ENCODE peak calls at places on chromosomes 1 and 21, in four cellular contexts. T, G, R and O are unnamed samples.

GRCh38 chr1:87318056-87318650 is 10.5 kb upstream of the LMO4 start:
- DNase-seq in T (no peak), R (no peak), G (no peak), O (no peak)

GRCh38 chr1:41072051-41072450 is 50.5 kb upstream of the SLFNL1 start:
- DNase-seq in T (no peak), R (no peak), G (no peak), O (no peak)

GRCh38 chr1:52424238-52424637 is 19.8 kb downstream of the PRPF38A start:
- DNase-seq in R (no peak), G (no peak), T (no peak), O (no peak)

GRCh38 chr1:119326251-119326650 is 42.3 kb upstream of the HAO2 start:
- DNase-seq in R (no peak), G (no peak), T (no peak), O (no peak)

GRCh38 chr1:71252900-71253299 is 172.1 kb upstream of the ZRANB2 start:
- DNase-seq in G (no peak), R (no peak), T (no peak), O (no peak)

GRCh38 chr21:37450385-37451044 is 83.9 kb downstream of the DYRK1A start:
- DNase-seq in T (no peak), R (no peak), G (no peak), O (no peak)

GRCh38 chr21:37206531-37206930 is 60.6 kb downstream of the VPS26C start:
- DNase-seq in T (no peak), G (no peak), R (no peak), O (no peak)

GRCh38 chr1:212221801-212222200 is 63.4 kb upstream of the PPP2R5A start:
- DNase-seq in R (no peak), T (no peak), G (no peak), O (no peak)

GRCh38 chr1:234476172-234476571 is 2.8 kb downstream of the TARBP1 start:
- DNase-seq in R (no peak), T (no peak), G (no peak), O (no peak)

GRCh38 chr21:31282095-31282709 is 61.9 kb downstream of the TIAM1 start:
- DNase-seq in R (no peak), G (no peak), T (peak; percentile 17), O (peak; percentile 61)

GRCh38 chr21:33302796-33303195 is 22.0 kb upstream of the IFNAR1 start:
- DNase-seq in G (peak; percentile 34), T (no peak), R (no peak), O (no peak)

GRCh38 chr1:39189592-39190041 is 14.9 kb upstream of the MACF1 start:
- DNase-seq in R (no peak), G (no peak), T (no peak), O (no peak)

GRCh38 chr1:47885062-47885461 is 112.1 kb downstream of the TRABD2B start:
- DNase-seq in T (no peak), G (no peak), R (no peak), O (no peak)

GRCh38 chr1:228058172-228058980 is 24.1 kb upstream of the ARF1 start:
- DNase-seq in G (peak; percentile 31), R (no peak), T (no peak), O (no peak)

GRCh38 chr1:222306011-222306410 is 241.9 kb downstream of the HHIPL2 start:
- DNase-seq in R (no peak), T (no peak), G (no peak), O (no peak)

GRCh38 chr1:37998913-37999433 is 6.3 kb downstream of the FHL3 start:
- DNase-seq in R (no peak), T (no peak), G (peak; percentile 56), O (no peak)

GRCh38 chr21:38277501-38278111 is 20.8 kb downstream of the KCNJ15 start:
- DNase-seq in R (no peak), T (peak; percentile 86), G (no peak), O (peak; percentile 99)

GRCh38 chr1:208432346-208432745 is 188.2 kb upstream of the PLXNA2 start:
- DNase-seq in R (no peak), G (no peak), T (no peak), O (no peak)

GRCh38 chr21:45405819-45406762 is 1.1 kb downstream of the COL18A1 start:
- DNase-seq in T (peak; percentile 54), R (no peak), G (peak; percentile 67), O (peak; percentile 70)

GRCh38 chr1:247386695-247387094 is 29.3 kb upstream of the NLRP3 start:
- DNase-seq in T (no peak), G (no peak), R (no peak), O (peak; percentile 16)

GRCh38 chr21:38806153-38806941 is 618 bp downstream of the ETS2 start:
- DNase-seq in T (no peak), R (peak; percentile 49), G (peak; percentile 74), O (no peak)

GRCh38 chr1:170296642-170297041 is 150.9 kb downstream of the NTMT2 start:
- DNase-seq in G (no peak), R (no peak), T (no peak), O (no peak)

GRCh38 chr1:8529901-8530300 is 212.0 kb downstream of the SLC45A1 start:
- DNase-seq in R (no peak), G (no peak), T (no peak), O (no peak)
- H3K4me3 ChIP-seq in R (no peak overlapping the region), G (no peak overlapping the region), T (no peak overlapping the region), O (no peak overlapping the region)

DNA sequence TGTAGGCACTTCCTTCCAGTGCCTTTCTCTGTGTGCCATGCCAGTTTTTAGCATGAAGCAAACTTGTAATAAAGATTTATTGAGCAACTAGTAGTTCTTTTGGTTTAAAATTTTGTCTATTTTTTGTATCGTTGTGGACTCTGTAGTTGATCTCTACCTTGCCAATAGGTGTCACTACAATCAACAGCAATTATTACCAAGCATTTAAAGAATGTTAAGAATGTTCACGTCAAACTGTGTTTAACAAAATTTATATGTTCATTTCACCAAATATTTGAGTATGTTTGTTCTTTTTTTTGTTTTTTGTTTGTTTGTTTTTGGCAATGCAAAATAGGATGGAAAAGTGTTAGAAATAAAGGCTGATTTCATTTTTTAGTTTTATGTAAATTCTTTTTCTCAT is 208.1 kb downstream of the PATJ start:
- DNase-seq in T (no peak), G (no peak), R (no peak), O (no peak)
- TF ChIP-seq CTCF in T (peak; percentile 27), G (no peak), R (no peak), O (peak; percentile 48)

GRCh38 chr1:16292739-16293138 is 55.8 kb upstream of the CPLANE2 start:
- DNase-seq in T (no peak), R (no peak), G (no peak), O (no peak)
- H3K4me3 ChIP-seq in T (no peak overlapping the region), R (no peak overlapping the region), G (no peak overlapping the region), O (no peak overlapping the region)

GRCh38 chr1:14095001-14095400 is 395.0 kb downstream of the PRDM2 start:
- DNase-seq in G (no peak), R (no peak), T (no peak), O (no peak)
- TF ChIP-seq CTCF in G (peak; percentile 41), R (no peak), T (peak; percentile 20), O (peak; percentile 39)

GRCh38 chr1:198671136-198671535 is 32.3 kb downstream of the PTPRC start:
- DNase-seq in G (no peak), R (no peak), T (no peak), O (no peak)

GRCh38 chr1:198672124-198672523 is 33.3 kb downstream of the PTPRC start:
- DNase-seq in R (no peak), G (no peak), T (no peak), O (no peak)

GRCh38 chr1:198677027-198677426 is 38.2 kb downstream of the PTPRC start:
- DNase-seq in T (no peak), G (no peak), R (no peak), O (no peak)

GRCh38 chr1:198676253-198676652 is 37.4 kb downstream of the PTPRC start:
- DNase-seq in T (no peak), R (no peak), G (no peak), O (no peak)

GRCh38 chr1:198674009-198674408 is 35.2 kb downstream of the PTPRC start:
- DNase-seq in T (no peak), R (no peak), G (no peak), O (no peak)
- H3K4me3 ChIP-seq in T (no peak overlapping the region), R (no peak overlapping the region), G (no peak overlapping the region), O (no peak overlapping the region)

GRCh38 chr1:57232500-57232899 is 191.4 kb downstream of the DAB1 start:
- DNase-seq in T (no peak), G (no peak), R (no peak), O (no peak)
- TF ChIP-seq CTCF in T (no peak), G (no peak), R (no peak), O (no peak)

GRCh38 chr21:42532466-42533181 is 19.0 kb downstream of the SLC37A1 start:
- DNase-seq in G (peak; percentile 93), R (no peak), T (peak; percentile 98), O (no peak)
- H3K4me3 ChIP-seq in G (no peak overlapping the region), R (no peak overlapping the region), T (no peak overlapping the region), O (no peak overlapping the region)

DNA sequence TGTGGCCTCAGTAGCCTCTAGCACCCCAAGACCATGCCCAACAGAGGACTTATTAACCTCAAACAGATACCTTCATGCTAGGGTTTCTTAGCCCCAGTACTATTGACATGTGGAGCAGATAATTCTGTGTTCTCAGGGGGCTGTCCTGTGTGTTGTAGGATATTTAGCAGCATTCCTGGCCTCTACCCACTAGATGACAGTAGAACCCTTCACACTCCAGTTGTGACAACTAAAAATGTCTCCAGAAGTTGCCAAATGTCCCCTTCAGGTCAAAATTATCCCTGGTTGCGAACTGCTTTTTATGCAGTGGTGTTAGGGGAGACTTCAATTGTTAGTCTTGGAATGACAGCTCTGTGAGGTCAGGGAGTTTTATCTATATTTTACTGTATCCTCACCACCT is 8.1 kb downstream of the KAZN start:
- DNase-seq in G (no peak), R (no peak), T (no peak), O (no peak)
- TF ChIP-seq CTCF in G (no peak), R (no peak), T (no peak), O (peak; percentile 39)

GRCh38 chr1:61079276-61079897 is 3.0 kb upstream of the NFIA start:
- DNase-seq in T (no peak), G (no peak), R (no peak), O (no peak)
- H3K4me3 ChIP-seq in T (peak overlapping the region; percentile 78), G (peak overlapping the region; percentile 88), R (no peak overlapping the region), O (no peak overlapping the region)

GRCh38 chr21:26565105-26565504 is 8.0 kb downstream of the CYYR1 start:
- DNase-seq in T (no peak), G (no peak), R (no peak), O (no peak)

GRCh38 chr21:26565546-26565945 is 7.5 kb downstream of the CYYR1 start:
- DNase-seq in G (no peak), T (no peak), R (no peak), O (no peak)

GRCh38 chr21:26572026-26572425 is 1.1 kb downstream of the CYYR1 start:
- DNase-seq in R (no peak), T (no peak), G (no peak), O (no peak)

GRCh38 chr21:26572668-26573381 is at the start of gene CYYR1:
- DNase-seq in R (no peak), T (peak; percentile 71), G (no peak), O (no peak)

GRCh38 chr21:26570203-26570602 is 2.9 kb downstream of the CYYR1 start:
- DNase-seq in G (no peak), R (no peak), T (peak; percentile 17), O (no peak)
- TF ChIP-seq CTCF in G (no peak), R (no peak), T (no peak), O (no peak)